ENCODE peak calls at places on chromosome 10, in seven cellular contexts. V is suprapubic skin, O is AG09309, B is Calu3, E is cardiac fibroblast, S is IMR-90, G is A549. U is an unnamed sample.
A peak's percentile ranks its signal among the peaks of the same experiment; 100 is the strongest.

GRCh38 chr10:112950714-112951348 is 784 bp downstream of the TCF7L2 start:
- DNase-seq in V (peak; percentile 68), O (no peak), B (peak; percentile 14), E (peak; percentile 57), S (peak; percentile 49), G (peak; percentile 64), U (peak; percentile 38)

GRCh38 chr10:89426230-89426868 is 12.0 kb downstream of the IFIT5 start:
- DNase-seq in V (no peak), O (no peak), B (peak; percentile 6), E (peak; percentile 87), S (peak; percentile 75), G (peak; percentile 57), U (peak; percentile 12)

GRCh38 chr10:94193466-94193924 is 169.2 kb downstream of the NOC3L start:
- DNase-seq in V (no peak), O (no peak), B (no peak), E (peak; percentile 85), S (peak; percentile 90), G (no peak), U (no peak)

GRCh38 chr10:45152726-45153125 is 152.0 kb downstream of the ZNF22 start:
- DNase-seq in V (no peak), O (no peak), B (no peak), E (peak; percentile 7), S (peak; percentile 51), G (no peak), U (no peak)

GRCh38 chr10:79376078-79376628 is 28.9 kb downstream of the PPIF start:
- DNase-seq in V (no peak), O (no peak), B (no peak), E (no peak), S (no peak), G (no peak), U (no peak)

GRCh38 chr10:60989400-60989876 is 45.5 kb upstream of the RHOBTB1 start:
- DNase-seq in V (no peak), O (no peak), B (no peak), E (no peak), S (no peak), G (peak; percentile 65), U (no peak)

GRCh38 chr10:20885678-20886077 is 11.4 kb downstream of the NEBL start:
- DNase-seq in V (no peak), O (no peak), B (peak; percentile 4), E (peak; percentile 30), S (no peak), G (peak; percentile 7), U (no peak)

GRCh38 chr10:10819206-10819856 is 198.3 kb upstream of the CELF2 start:
- DNase-seq in V (no peak), O (no peak), B (no peak), E (no peak), S (no peak), G (no peak), U (no peak)

GRCh38 chr10:125549656-125550055 is 133.3 kb downstream of the TEX36 start:
- DNase-seq in V (no peak), O (no peak), B (no peak), E (no peak), S (no peak), G (no peak), U (no peak)

GRCh38 chr10:124849111-124849773 is 47.6 kb downstream of the ABRAXAS2 start:
- DNase-seq in V (no peak), O (no peak), B (no peak), E (no peak), S (no peak), G (no peak), U (no peak)

GRCh38 chr10:6958254-6958653 is 378.2 kb upstream of the PRKCQ start:
- DNase-seq in V (no peak), O (no peak), B (no peak), E (no peak), S (no peak), G (no peak), U (no peak)

GRCh38 chr10:58829839-58830238 is 317.2 kb downstream of the BICC1 start:
- DNase-seq in V (no peak), O (no peak), B (no peak), E (no peak), S (no peak), G (no peak), U (no peak)

GRCh38 chr10:71048995-71049650 is 160.8 kb upstream of the PCBD1 start:
- DNase-seq in V (no peak), O (no peak), B (no peak), E (no peak), S (no peak), G (no peak), U (no peak)

GRCh38 chr10:14723052-14723689 is 51.5 kb downstream of the FAM107B start:
- DNase-seq in V (no peak), O (no peak), B (no peak), E (no peak), S (no peak), G (no peak), U (no peak)

GRCh38 chr10:121244791-121245190 is 353.5 kb downstream of the FGFR2 start:
- DNase-seq in V (no peak), O (no peak), B (no peak), E (no peak), S (no peak), G (no peak), U (no peak)

GRCh38 chr10:86346169-86346793 is 20.3 kb downstream of the GRID1 start:
- DNase-seq in V (peak; percentile 15), O (no peak), B (no peak), E (no peak), S (no peak), G (no peak), U (no peak)

GRCh38 chr10:76903387-76903786 is 734.2 kb downstream of the KCNMA1 start:
- DNase-seq in V (no peak), O (no peak), B (no peak), E (no peak), S (no peak), G (no peak), U (no peak)

GRCh38 chr10:17023386-17024298 is 106.0 kb downstream of the CUBN start:
- DNase-seq in V (peak; percentile 83), O (peak; percentile 96), B (peak; percentile 61), E (peak; percentile 100), S (peak; percentile 99), G (peak; percentile 71), U (peak; percentile 49)

GRCh38 chr10:129833366-129833765 is 130.7 kb downstream of the EBF3 start:
- DNase-seq in V (peak; percentile 44), O (no peak), B (no peak), E (no peak), S (no peak), G (no peak), U (no peak)

GRCh38 chr10:15123749-15124184 is 26.6 kb downstream of the RPP38 start:
- DNase-seq in V (no peak), O (peak; percentile 88), B (no peak), E (peak; percentile 87), S (peak; percentile 86), G (no peak), U (no peak)

GRCh38 chr10:23284155-23284554 is 60.4 kb downstream of the C10orf67 start:
- DNase-seq in V (no peak), O (no peak), B (no peak), E (no peak), S (no peak), G (no peak), U (no peak)

GRCh38 chr10:62681211-62681940 is 123.1 kb upstream of the ADO start:
- DNase-seq in V (no peak), O (no peak), B (no peak), E (peak; percentile 8), S (no peak), G (no peak), U (no peak)
- TF ChIP-seq CTCF in V (no peak), O (no peak), B (no peak), E (no peak), S (no peak), G (no peak), U (no peak)

GRCh38 chr10:99964791-99965190 is 45.0 kb downstream of the DNMBP start:
- DNase-seq in V (no peak), O (no peak), B (no peak), E (peak; percentile 62), S (peak; percentile 42), G (peak; percentile 32), U (no peak)
- TF ChIP-seq CTCF in V (no peak), O (peak; percentile 12), B (no peak), E (peak; percentile 12), S (peak; percentile 37), G (peak; percentile 36), U (no peak)

DNA sequence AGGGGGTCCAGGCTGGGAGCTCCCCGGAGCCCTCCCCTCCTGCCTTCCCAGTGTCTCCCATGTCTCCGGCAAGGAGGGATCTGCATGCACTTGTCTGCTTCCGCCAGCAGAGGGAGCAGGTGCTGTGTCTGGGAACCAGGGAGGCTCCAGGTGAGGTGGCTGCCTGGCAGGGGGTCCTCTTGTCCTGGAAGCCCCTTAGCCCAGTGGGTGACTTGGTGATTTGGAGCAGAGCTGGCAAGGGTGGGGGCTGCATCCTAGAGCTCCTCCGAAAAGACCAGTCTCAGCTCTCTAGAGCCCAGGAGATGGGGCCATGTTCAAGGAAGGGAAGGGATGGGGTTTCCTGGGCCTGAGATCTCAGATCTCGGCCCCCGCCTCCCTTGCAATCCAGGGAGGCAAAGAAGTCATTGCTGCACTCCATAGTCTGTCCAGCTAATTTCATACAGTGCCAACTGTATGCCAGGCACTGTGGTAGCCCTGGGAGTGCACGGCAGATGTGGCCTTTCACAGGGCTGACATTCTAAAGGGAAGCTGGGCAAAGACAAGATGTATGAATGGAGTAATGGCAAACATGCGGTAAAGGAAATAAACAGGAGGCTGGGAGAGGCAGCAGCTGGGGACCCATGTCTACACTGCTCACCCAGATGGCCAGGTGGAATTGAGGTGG is 20.4 kb upstream of the SFRP5 start:
- DNase-seq in V (peak; percentile 78), O (no peak), B (peak; percentile 75), E (peak; percentile 61), S (peak; percentile 46), G (peak; percentile 64), U (peak; percentile 80)
- TF ChIP-seq CTCF in V (peak; percentile 88), O (peak; percentile 98), B (peak; percentile 74), E (peak; percentile 94), S (peak; percentile 75), G (peak; percentile 93), U (peak; percentile 92)

GRCh38 chr10:46285300-46285699 is 1.5 kb upstream of the ANTXRL start:
- DNase-seq in V (no peak), O (no peak), B (no peak), E (no peak), S (no peak), G (no peak), U (no peak)
- TF ChIP-seq CTCF in V (no peak), O (no peak), B (no peak), E (no peak), S (no peak), G (no peak), U (no peak)

GRCh38 chr10:43901302-43901701 is 252.6 kb upstream of the ZNF32 start:
- DNase-seq in V (no peak), O (no peak), B (no peak), E (no peak), S (peak; percentile 46), G (no peak), U (no peak)
- TF ChIP-seq CTCF in V (no peak), O (peak; percentile 27), B (no peak), E (peak; percentile 35), S (peak; percentile 28), G (no peak), U (no peak)

GRCh38 chr10:56116684-56117083 is 244.4 kb downstream of the ZWINT start:
- DNase-seq in V (no peak), O (no peak), B (no peak), E (no peak), S (no peak), G (no peak), U (no peak)
- TF ChIP-seq CTCF in V (no peak), O (no peak), B (no peak), E (no peak), S (no peak), G (no peak), U (peak; percentile 44)

U was measured in endothelial cell.